ENCODE peak calls at places on chromosome 15, in six cellular contexts. F, S, D, Z, W and N are unnamed samples.
A peak's percentile ranks its signal among the peaks of the same experiment; 100 is the strongest.

GRCh38 chr15:59224474-59224873 is 17.8 kb downstream of the LDHAL6B start:
- DNase-seq in F (peak; percentile 22), S (peak; percentile 64), D (no peak), Z (no peak), W (peak; percentile 53), N (no peak)

GRCh38 chr15:52783929-52784798 is 6.0 kb downstream of the ONECUT1 start:
- DNase-seq in F (no peak), S (peak; percentile 62), D (no peak), Z (no peak), W (no peak), N (peak; percentile 59)

GRCh38 chr15:94080416-94080815 is 150.9 kb upstream of the MCTP2 start:
- DNase-seq in F (no peak), S (no peak), D (peak; percentile 81), Z (peak; percentile 83), W (no peak), N (no peak)

GRCh38 chr15:46413799-46414198 is 779.0 kb downstream of the SQOR start:
- DNase-seq in F (no peak), S (no peak), D (no peak), Z (peak; percentile 27), W (no peak), N (no peak)

GRCh38 chr15:45704329-45705249 is 69.8 kb downstream of the SQOR start:
- DNase-seq in F (peak; percentile 18), S (peak; percentile 34), D (peak; percentile 39), Z (no peak), W (peak; percentile 64), N (peak; percentile 24)

GRCh38 chr15:60255390-60255789 is 142.4 kb downstream of the ANXA2 start:
- DNase-seq in F (no peak), S (no peak), D (no peak), Z (no peak), W (no peak), N (peak; percentile 49)

GRCh38 chr15:77840962-77841361 is 208.2 kb upstream of the LINGO1 start:
- DNase-seq in F (no peak), S (no peak), D (peak; percentile 81), Z (peak; percentile 96), W (no peak), N (no peak)

GRCh38 chr15:69524850-69525249 is 72.2 kb downstream of the RPLP1 start:
- DNase-seq in F (peak; percentile 28), S (no peak), D (no peak), Z (no peak), W (peak; percentile 39), N (no peak)

GRCh38 chr15:47813985-47814384 is 96.7 kb downstream of the SEMA6D start:
- DNase-seq in F (no peak), S (no peak), D (no peak), Z (no peak), W (no peak), N (peak; percentile 68)

GRCh38 chr15:71812966-71813722 is 2.8 kb downstream of the NR2E3 start:
- DNase-seq in F (no peak), S (no peak), D (no peak), Z (no peak), W (no peak), N (no peak)
- TF ChIP-seq CTCF in F (no peak), S (no peak), D (no peak), Z (no peak), W (no peak), N (no peak)

GRCh38 chr15:72538931-72539330 is 64.8 kb downstream of the ARIH1 start:
- DNase-seq in F (no peak), S (no peak), D (no peak), Z (no peak), W (no peak), N (no peak)

GRCh38 chr15:72535911-72536310 is 61.8 kb downstream of the ARIH1 start:
- DNase-seq in F (no peak), S (no peak), D (no peak), Z (no peak), W (no peak), N (no peak)

GRCh38 chr15:72534522-72534921 is 60.4 kb downstream of the ARIH1 start:
- DNase-seq in F (no peak), S (no peak), D (no peak), Z (no peak), W (no peak), N (no peak)

GRCh38 chr15:72536506-72536905 is 62.4 kb downstream of the ARIH1 start:
- DNase-seq in F (no peak), S (no peak), D (no peak), Z (peak; percentile 16), W (no peak), N (no peak)

GRCh38 chr15:72532991-72533601 is 59.0 kb downstream of the ARIH1 start:
- DNase-seq in F (no peak), S (no peak), D (no peak), Z (no peak), W (no peak), N (no peak)
- TF ChIP-seq CTCF in F (peak; percentile 17), S (peak; percentile 37), D (peak; percentile 36), Z (peak; percentile 4), W (no peak), N (peak; percentile 51)

GRCh38 chr15:44130778-44131177 is 64.3 kb downstream of the FRMD5 start:
- DNase-seq in F (no peak), S (no peak), D (no peak), Z (no peak), W (no peak), N (no peak)
- TF ChIP-seq CTCF in F (no peak), S (peak; percentile 14), D (no peak), Z (no peak), W (no peak), N (no peak)

GRCh38 chr15:51280838-51281237 is 57.6 kb downstream of the CYP19A1 start:
- DNase-seq in F (no peak), S (no peak), D (no peak), Z (no peak), W (no peak), N (no peak)

GRCh38 chr15:51281368-51281967 is 56.9 kb downstream of the CYP19A1 start:
- DNase-seq in F (peak; percentile 62), S (peak; percentile 51), D (peak; percentile 76), Z (peak; percentile 38), W (peak; percentile 74), N (peak; percentile 71)

GRCh38 chr15:51284871-51285270 is 53.5 kb downstream of the CYP19A1 start:
- DNase-seq in F (no peak), S (no peak), D (no peak), Z (no peak), W (no peak), N (no peak)

GRCh38 chr15:51286816-51287215 is 51.6 kb downstream of the CYP19A1 start:
- DNase-seq in F (no peak), S (no peak), D (no peak), Z (no peak), W (no peak), N (no peak)

GRCh38 chr15:51283026-51283425 is 55.4 kb downstream of the CYP19A1 start:
- DNase-seq in F (no peak), S (no peak), D (no peak), Z (no peak), W (no peak), N (no peak)
- TF ChIP-seq CTCF in F (no peak), S (no peak), D (no peak), Z (no peak), W (no peak), N (no peak)

GRCh38 chr15:39788108-39788507 is 5.5 kb upstream of the FSIP1 start:
- DNase-seq in F (no peak), S (no peak), D (peak; percentile 49), Z (peak; percentile 54), W (no peak), N (peak; percentile 32)

GRCh38 chr15:39785806-39786205 is 3.2 kb upstream of the FSIP1 start:
- DNase-seq in F (no peak), S (no peak), D (no peak), Z (no peak), W (no peak), N (no peak)

GRCh38 chr15:39787479-39787878 is 4.8 kb upstream of the FSIP1 start:
- DNase-seq in F (no peak), S (no peak), D (no peak), Z (no peak), W (no peak), N (no peak)

GRCh38 chr15:39785139-39785538 is 2.5 kb upstream of the FSIP1 start:
- DNase-seq in F (no peak), S (no peak), D (no peak), Z (no peak), W (no peak), N (no peak)

GRCh38 chr15:39786444-39787056 is 3.9 kb upstream of the FSIP1 start:
- DNase-seq in F (no peak), S (no peak), D (peak; percentile 86), Z (peak; percentile 50), W (no peak), N (peak; percentile 51)
- TF ChIP-seq CTCF in F (peak; percentile 65), S (peak; percentile 64), D (peak; percentile 53), Z (peak; percentile 49), W (peak; percentile 29), N (no peak)

GRCh38 chr15:40060241-40060961 is 21.4 kb upstream of the SRP14 start:
- DNase-seq in F (no peak), S (no peak), D (no peak), Z (no peak), W (no peak), N (no peak)
- TF ChIP-seq CTCF in F (no peak), S (no peak), D (no peak), Z (no peak), W (no peak), N (no peak)